ENCODE peak calls at places on chromosomes 6 and 20, in four cellular contexts. One of them, this sample, is unnamed.

GRCh38 chr20:14062786-14063185 is 67.5 kb downstream of the MACROD2 start:
- DNase-seq in heart left ventricle: no peak
- DNase-seq in psoas muscle: no peak
- DNase-seq in aorta: no peak
- DNase-seq in this sample: no peak

GRCh38 chr20:38831049-38831691 is 25.7 kb downstream of the PPP1R16B start:
- DNase-seq in aorta: no peak
- DNase-seq in heart left ventricle: no peak
- DNase-seq in psoas muscle: no peak
- DNase-seq in this sample: no peak

GRCh38 chr6:150940951-150941350 is 75.4 kb downstream of the MTHFD1L start:
- DNase-seq in aorta: no peak
- DNase-seq in psoas muscle: no peak
- DNase-seq in heart left ventricle: no peak
- DNase-seq in this sample: no peak

GRCh38 chr6:44533221-44533820 is 145.8 kb downstream of the CDC5L start:
- DNase-seq in aorta: peak; percentile 5
- DNase-seq in heart left ventricle: no peak
- DNase-seq in psoas muscle: no peak
- DNase-seq in this sample: no peak

GRCh38 chr6:56649053-56649769 is 6.5 kb upstream of the DST start:
- DNase-seq in aorta: no peak
- DNase-seq in psoas muscle: no peak
- DNase-seq in heart left ventricle: no peak
- DNase-seq in this sample: no peak

GRCh38 chr6:44128020-44128917 is 915 bp downstream of the TMEM63B start:
- DNase-seq in psoas muscle: peak; percentile 74
- DNase-seq in aorta: peak; percentile 84
- DNase-seq in heart left ventricle: peak; percentile 62
- DNase-seq in this sample: peak; percentile 76

GRCh38 chr6:130843575-130844320 is 16.5 kb downstream of the SMLR1 start:
- DNase-seq in psoas muscle: no peak
- DNase-seq in aorta: no peak
- DNase-seq in heart left ventricle: no peak
- DNase-seq in this sample: no peak

GRCh38 chr20:48722002-48722731 is 105.6 kb downstream of the PREX1 start:
- DNase-seq in psoas muscle: no peak
- DNase-seq in aorta: peak; percentile 83
- DNase-seq in heart left ventricle: no peak
- DNase-seq in this sample: no peak

GRCh38 chr20:3371757-3372156 is 35.7 kb downstream of the DNAAF9 start:
- DNase-seq in heart left ventricle: no peak
- DNase-seq in psoas muscle: no peak
- DNase-seq in aorta: no peak
- DNase-seq in this sample: no peak

GRCh38 chr6:93341900-93342613 is 77.3 kb downstream of the EPHA7 start:
- DNase-seq in heart left ventricle: no peak
- DNase-seq in aorta: no peak
- DNase-seq in psoas muscle: no peak
- DNase-seq in this sample: no peak

GRCh38 chr6:120378582-120379220 is 955.6 kb downstream of the TBC1D32 start:
- DNase-seq in aorta: no peak
- DNase-seq in heart left ventricle: no peak
- DNase-seq in psoas muscle: no peak
- DNase-seq in this sample: no peak

GRCh38 chr6:135555550-135555949 is 58.0 kb upstream of the AHI1 start:
- DNase-seq in heart left ventricle: no peak
- DNase-seq in aorta: no peak
- DNase-seq in psoas muscle: no peak
- DNase-seq in this sample: no peak

GRCh38 chr20:46583411-46584214 is 33.2 kb upstream of the OCSTAMP start:
- DNase-seq in aorta: peak; percentile 57
- DNase-seq in psoas muscle: no peak
- DNase-seq in heart left ventricle: no peak
- DNase-seq in this sample: no peak

DNA sequence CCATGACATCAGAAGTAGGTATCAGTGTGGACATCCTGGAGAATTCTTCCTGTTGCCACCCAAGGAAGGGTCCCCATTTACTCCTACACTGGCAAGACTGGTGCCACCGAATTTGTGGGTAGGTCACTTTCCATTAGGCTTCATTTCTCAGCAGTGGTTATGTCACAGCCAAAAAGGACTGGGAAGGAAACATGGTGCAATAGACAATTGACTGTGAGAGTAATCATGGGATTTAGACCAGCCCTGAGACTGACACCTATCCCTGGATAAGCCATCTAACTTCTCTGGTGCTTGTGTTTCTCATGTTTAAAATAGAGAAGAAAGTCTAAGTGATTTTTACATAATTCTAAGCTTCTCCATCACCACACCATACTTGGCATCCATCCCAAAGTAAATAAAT is 10.1 kb downstream of the SMPDL3A start:
- DNase-seq in aorta: no peak
- DNase-seq in psoas muscle: no peak
- DNase-seq in heart left ventricle: no peak
- DNase-seq in this sample: no peak
- H3K4me1 ChIP-seq in aorta: no peaks in the 10 kb centered on the region
- H3K4me1 ChIP-seq in psoas muscle: peaks cover 17% of the 10 kb centered on the region
- H3K4me1 ChIP-seq in heart left ventricle: no peaks in the 10 kb centered on the region
- H3K4me1 ChIP-seq in this sample: no peaks in the 10 kb centered on the region

GRCh38 chr6:34816635-34817301 is 24.9 kb downstream of the BLTP3A start:
- DNase-seq in aorta: no peak
- DNase-seq in heart left ventricle: no peak
- DNase-seq in psoas muscle: no peak
- DNase-seq in this sample: no peak
- H3K4me1 ChIP-seq in aorta: no peaks in the 10 kb centered on the region
- H3K4me1 ChIP-seq in heart left ventricle: peaks cover 58% of the 10 kb centered on the region
- H3K4me1 ChIP-seq in psoas muscle: peaks cover 30% of the 10 kb centered on the region
- H3K4me1 ChIP-seq in this sample: peaks cover 27% of the 10 kb centered on the region

GRCh38 chr6:16320533-16321340 is 82.3 kb downstream of the GMPR start:
- DNase-seq in psoas muscle: peak; percentile 71
- DNase-seq in heart left ventricle: peak; percentile 40
- DNase-seq in aorta: no peak
- DNase-seq in this sample: no peak

GRCh38 chr6:16321341-16321710 is 82.9 kb downstream of the GMPR start:
- DNase-seq in aorta: no peak
- DNase-seq in heart left ventricle: no peak
- DNase-seq in psoas muscle: no peak
- DNase-seq in this sample: no peak

GRCh38 chr6:16322666-16323312 is 84.4 kb downstream of the GMPR start:
- DNase-seq in psoas muscle: peak; percentile 79
- DNase-seq in heart left ventricle: peak; percentile 80
- DNase-seq in aorta: no peak
- DNase-seq in this sample: no peak

GRCh38 chr6:16319813-16320532 is 81.6 kb downstream of the GMPR start:
- DNase-seq in psoas muscle: peak; percentile 92
- DNase-seq in heart left ventricle: peak; percentile 88
- DNase-seq in aorta: peak; percentile 88
- DNase-seq in this sample: no peak

DNA sequence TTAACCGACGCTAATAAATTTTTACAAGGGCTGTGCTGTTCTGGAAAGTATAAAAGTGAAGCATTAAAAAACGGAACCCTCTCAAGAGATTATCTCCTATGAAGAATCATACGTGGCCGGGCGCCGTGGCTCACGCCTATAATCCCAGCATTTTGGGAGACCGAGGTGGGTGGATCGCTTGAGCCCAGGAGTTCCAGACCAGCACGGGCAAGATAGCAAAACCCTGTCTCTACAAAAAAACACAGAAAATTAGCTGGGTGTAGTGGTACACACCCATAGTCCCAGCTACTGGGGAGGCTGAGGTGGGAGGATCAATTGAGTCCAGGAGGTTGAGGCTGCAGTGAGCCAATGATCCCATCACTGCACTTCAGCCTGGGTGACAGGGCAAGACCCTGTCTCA is 83.4 kb downstream of the GMPR start:
- DNase-seq in aorta: no peak
- DNase-seq in psoas muscle: no peak
- DNase-seq in heart left ventricle: no peak
- DNase-seq in this sample: no peak
- H3K4me1 ChIP-seq in aorta: no peaks in the 10 kb centered on the region
- H3K4me1 ChIP-seq in psoas muscle: peaks cover 71% of the 10 kb centered on the region
- H3K4me1 ChIP-seq in heart left ventricle: peaks cover 69% of the 10 kb centered on the region
- H3K4me1 ChIP-seq in this sample: peaks cover 40% of the 10 kb centered on the region

GRCh38 chr20:32891926-32892660 is 33.4 kb downstream of the EFCAB8 start:
- DNase-seq in psoas muscle: no peak
- DNase-seq in aorta: no peak
- DNase-seq in heart left ventricle: no peak
- DNase-seq in this sample: no peak

GRCh38 chr20:32891491-32891890 is 32.8 kb downstream of the EFCAB8 start:
- DNase-seq in heart left ventricle: no peak
- DNase-seq in aorta: no peak
- DNase-seq in psoas muscle: no peak
- DNase-seq in this sample: no peak

GRCh38 chr20:32894711-32895355 is 36.1 kb downstream of the EFCAB8 start:
- DNase-seq in heart left ventricle: no peak
- DNase-seq in psoas muscle: no peak
- DNase-seq in aorta: no peak
- DNase-seq in this sample: no peak

GRCh38 chr20:32893263-32893877 is 34.6 kb downstream of the EFCAB8 start:
- DNase-seq in heart left ventricle: no peak
- DNase-seq in aorta: no peak
- DNase-seq in psoas muscle: no peak
- DNase-seq in this sample: no peak

GRCh38 chr20:32893878-32894483 is 35.3 kb downstream of the EFCAB8 start:
- DNase-seq in psoas muscle: no peak
- DNase-seq in heart left ventricle: peak; percentile 37
- DNase-seq in aorta: no peak
- DNase-seq in this sample: no peak
- H3K4me1 ChIP-seq in psoas muscle: no peaks in the 10 kb centered on the region
- H3K4me1 ChIP-seq in heart left ventricle: no peaks in the 10 kb centered on the region
- H3K4me1 ChIP-seq in aorta: no peaks in the 10 kb centered on the region
- H3K4me1 ChIP-seq in this sample: no peaks in the 10 kb centered on the region

GRCh38 chr20:59042151-59042795 is at the start of gene PRELID3B:
- DNase-seq in heart left ventricle: peak; percentile 54
- DNase-seq in psoas muscle: no peak
- DNase-seq in aorta: no peak
- DNase-seq in this sample: no peak
- H3K4me1 ChIP-seq in heart left ventricle: peaks cover 41% of the 10 kb centered on the region
- H3K4me1 ChIP-seq in psoas muscle: peaks cover 25% of the 10 kb centered on the region
- H3K4me1 ChIP-seq in aorta: no peaks in the 10 kb centered on the region
- H3K4me1 ChIP-seq in this sample: peaks cover 35% of the 10 kb centered on the region

DNA sequence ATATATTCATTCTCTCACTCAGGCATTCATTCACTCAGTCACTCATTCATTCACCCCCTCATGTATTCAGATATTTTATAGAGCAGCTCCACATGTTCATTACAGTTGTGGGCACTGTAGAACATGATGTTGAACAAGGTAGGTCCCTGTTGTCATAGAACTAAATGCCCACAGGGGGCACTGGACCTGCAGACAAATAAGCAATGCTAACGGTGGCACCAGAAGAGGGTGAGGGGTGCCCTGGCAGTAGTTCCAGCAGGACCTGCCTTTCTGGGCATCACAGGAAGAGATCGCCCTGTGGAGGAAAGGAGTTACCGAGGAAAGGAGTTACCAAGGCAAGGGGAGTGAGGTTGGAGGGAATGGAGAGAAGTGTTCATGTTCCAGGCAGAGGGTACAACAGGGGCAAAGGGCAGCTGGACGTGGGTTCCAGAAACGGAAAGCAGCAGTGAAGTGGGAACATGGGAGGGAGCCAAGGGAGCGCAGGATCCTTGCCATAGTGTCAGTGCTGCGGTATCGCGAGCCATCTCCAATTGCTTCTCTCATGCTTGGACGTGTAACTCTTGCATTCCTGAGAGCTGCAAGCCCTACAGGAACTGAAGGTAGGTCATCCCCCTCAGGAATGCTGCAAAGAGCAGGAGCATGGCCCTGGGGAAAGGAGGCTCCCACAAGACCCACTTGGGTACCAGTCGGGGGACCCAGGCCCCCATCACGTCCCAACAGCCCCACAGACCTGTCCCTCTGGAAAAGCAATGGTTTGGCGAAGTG is 128.2 kb downstream of the EDN3 start:
- DNase-seq in aorta: no peak
- DNase-seq in psoas muscle: no peak
- DNase-seq in heart left ventricle: no peak
- DNase-seq in this sample: no peak
- H3K4me1 ChIP-seq in aorta: no peaks in the 10 kb centered on the region
- H3K4me1 ChIP-seq in psoas muscle: no peaks in the 10 kb centered on the region
- H3K4me1 ChIP-seq in heart left ventricle: no peaks in the 10 kb centered on the region
- H3K4me1 ChIP-seq in this sample: no peaks in the 10 kb centered on the region

DNA sequence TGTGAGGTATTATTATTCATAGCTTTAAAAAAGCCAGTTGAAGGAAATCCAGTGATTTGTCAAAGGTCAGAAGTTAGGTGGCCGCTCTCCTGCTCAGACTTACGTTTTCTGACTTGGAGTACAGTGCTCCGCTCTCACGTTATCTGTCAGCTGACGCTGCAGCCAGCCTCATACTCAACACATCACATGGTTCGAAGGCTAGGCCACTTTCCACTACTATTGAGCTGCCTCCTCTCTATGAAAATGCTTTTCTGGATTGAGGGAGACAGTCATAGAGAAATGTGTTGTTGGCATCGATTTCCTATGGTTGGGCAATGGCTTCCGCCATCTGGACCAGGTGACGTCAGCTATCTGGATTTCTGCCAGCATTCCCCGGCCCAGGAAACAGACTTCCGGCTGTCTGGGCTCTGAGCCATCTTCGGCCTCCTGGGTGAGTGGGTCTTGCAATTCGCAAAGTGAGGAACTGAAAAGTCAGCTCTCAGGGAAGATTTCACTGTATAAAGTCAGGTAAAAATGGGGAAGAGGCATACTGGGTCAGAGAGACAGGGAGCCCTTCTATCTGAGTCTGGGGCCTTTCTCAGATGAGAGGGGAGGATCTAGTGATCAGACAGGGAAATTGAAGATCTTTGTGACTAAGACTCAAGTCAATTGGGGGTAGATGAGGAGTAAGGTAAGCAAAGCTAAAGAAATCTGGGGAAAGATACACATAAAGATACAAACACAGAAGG is 37.5 kb upstream of the IER3 start:
- DNase-seq in psoas muscle: peak; percentile 97
- DNase-seq in heart left ventricle: peak; percentile 98
- DNase-seq in aorta: peak; percentile 99
- DNase-seq in this sample: peak; percentile 96
- H3K4me1 ChIP-seq in psoas muscle: peaks cover 30% of the 10 kb centered on the region
- H3K4me1 ChIP-seq in heart left ventricle: peaks cover 50% of the 10 kb centered on the region
- H3K4me1 ChIP-seq in aorta: no peaks in the 10 kb centered on the region
- H3K4me1 ChIP-seq in this sample: peaks cover 53% of the 10 kb centered on the region